ENCODE peak calls at places on chromosomes 3 and 15, in seven cellular contexts. G, J, C, R, F, H and K are unnamed samples.

GRCh38 chr15:52440414-52440813 is 88.3 kb downstream of the MYO5A start:
- DNase-seq in H (peak; percentile 53), F (no peak), R (no peak), G (no peak), C (no peak), J (no peak), K (no peak)

GRCh38 chr3:54188176-54188791 is 65.9 kb downstream of the CACNA2D3 start:
- DNase-seq in C (no peak), H (peak; percentile 19), J (no peak), F (peak; percentile 66), R (peak; percentile 84), G (no peak), K (no peak)

GRCh38 chr15:88256261-88257230 is at the start of gene NTRK3:
- DNase-seq in F (peak; percentile 38), J (no peak), R (peak; percentile 36), G (no peak), C (no peak), H (peak; percentile 24), K (no peak)

GRCh38 chr15:89360294-89360971 is 25.8 kb upstream of the POLG start:
- DNase-seq in R (no peak), C (no peak), H (no peak), G (no peak), J (no peak), F (no peak), K (no peak)

GRCh38 chr3:126013742-126014141 is 44.8 kb downstream of the ROPN1B start:
- DNase-seq in C (no peak), R (no peak), H (no peak), F (no peak), G (no peak), J (no peak), K (no peak)

GRCh38 chr3:13536832-13537231 is 12.1 kb upstream of the FBLN2 start:
- DNase-seq in C (no peak), H (no peak), G (no peak), F (no peak), R (peak; percentile 29), J (no peak), K (peak; percentile 48)

GRCh38 chr3:46405301-46406079 is 1.4 kb downstream of the CCR5AS start:
- DNase-seq in H (no peak), C (no peak), G (no peak), J (no peak), F (no peak), R (no peak), K (no peak)

GRCh38 chr3:58237940-58238681 is 519 bp downstream of the ABHD6 start:
- DNase-seq in J (no peak), F (peak; percentile 26), G (peak; percentile 45), C (peak; percentile 58), R (peak; percentile 23), H (peak; percentile 38), K (peak; percentile 85)

GRCh38 chr15:59115047-59115446 is 10.1 kb downstream of the CCNB2 start:
- DNase-seq in J (no peak), F (no peak), R (no peak), C (no peak), H (no peak), G (no peak), K (no peak)

GRCh38 chr3:10164546-10165393 is at the start of gene IRAK2:
- DNase-seq in C (peak; percentile 79), R (peak; percentile 61), F (peak; percentile 52), G (peak; percentile 76), H (peak; percentile 67), J (no peak), K (peak; percentile 90)

GRCh38 chr3:116299646-116300081 is 145.6 kb downstream of the LSAMP start:
- DNase-seq in R (no peak), C (no peak), J (no peak), F (no peak), G (no peak), H (no peak), K (no peak)

GRCh38 chr15:71295242-71296031 is 180.2 kb downstream of the THSD4 start:
- DNase-seq in C (no peak), G (no peak), R (peak; percentile 96), H (no peak), F (no peak), J (no peak), K (no peak)

GRCh38 chr15:85785887-85786777 is 8.6 kb downstream of the KLHL25 start:
- DNase-seq in H (no peak), R (no peak), J (peak; percentile 68), C (no peak), F (no peak), G (no peak), K (no peak)

GRCh38 chr3:168801792-168802191 is 706.1 kb upstream of the GOLIM4 start:
- DNase-seq in R (peak; percentile 73), C (no peak), J (no peak), H (no peak), G (no peak), F (no peak), K (no peak)

GRCh38 chr3:136266468-136266867 is 16.3 kb downstream of the PCCB start:
- DNase-seq in G (no peak), H (no peak), J (no peak), F (no peak), R (peak; percentile 22), C (no peak), K (no peak)

GRCh38 chr15:28123408-28124023 is 24.4 kb upstream of the OCA2 start:
- DNase-seq in F (peak; percentile 81), H (peak; percentile 49), G (no peak), C (peak; percentile 45), R (peak; percentile 77), J (peak; percentile 70), K (peak; percentile 86)

GRCh38 chr15:78327442-78327841 is 12.7 kb upstream of the CRABP1 start:
- DNase-seq in C (no peak), G (no peak), J (no peak), H (no peak), R (no peak), F (no peak), K (no peak)

GRCh38 chr3:27758083-27758482 is 36.0 kb upstream of the EOMES start:
- DNase-seq in C (no peak), G (no peak), F (no peak), J (no peak), H (peak; percentile 46), R (peak; percentile 74), K (peak; percentile 71)

GRCh38 chr3:128701342-128702212 is 24.4 kb upstream of the RAB7A start:
- DNase-seq in J (no peak), C (no peak), R (no peak), H (no peak), G (no peak), F (no peak), K (no peak)

GRCh38 chr15:56366211-56366610 is 985 bp downstream of the TEX9 start:
- DNase-seq in J (peak; percentile 8), R (no peak), C (no peak), G (no peak), H (no peak), F (no peak), K (no peak)

GRCh38 chr3:67832807-67833206 is 178.4 kb upstream of the SUCLG2 start:
- DNase-seq in F (no peak), J (no peak), C (no peak), R (no peak), G (no peak), H (no peak), K (no peak)

GRCh38 chr3:117019082-117019713 is 309.6 kb downstream of the TUSC7 start:
- DNase-seq in C (peak; percentile 24), H (peak; percentile 33), G (no peak), J (peak; percentile 57), F (peak; percentile 59), R (peak; percentile 75), K (no peak)

GRCh38 chr3:149382091-149382467 is 4.6 kb upstream of the TM4SF1 start:
- DNase-seq in G (no peak), H (no peak), R (peak; percentile 90), F (no peak), J (no peak), C (no peak), K (no peak)

GRCh38 chr15:69044899-69045298 is 30.4 kb downstream of the NOX5 start:
- DNase-seq in F (no peak), C (no peak), H (no peak), J (no peak), R (peak; percentile 77), G (no peak), K (no peak)

GRCh38 chr3:48367201-48367600 is 4.8 kb upstream of the FBXW12 start:
- DNase-seq in G (no peak), C (no peak), H (no peak), F (no peak), R (peak; percentile 1), J (peak; percentile 71), K (no peak)

GRCh38 chr3:28349397-28350000 is 875 bp upstream of the AZI2 start:
- DNase-seq in F (no peak), R (no peak), C (no peak), H (no peak), J (peak; percentile 58), G (no peak), K (no peak)

GRCh38 chr3:45618081-45618509 is 23.5 kb downstream of the LIMD1 start:
- DNase-seq in C (no peak), G (no peak), R (no peak), H (no peak), F (no peak), J (no peak), K (no peak)

GRCh38 chr3:35929158-35929557 is 289.8 kb downstream of the ARPP21 start:
- DNase-seq in C (no peak), R (peak; percentile 33), F (no peak), H (no peak), G (no peak), J (no peak), K (no peak)

GRCh38 chr3:157027861-157028745 is 131.8 kb downstream of the CCNL1 start:
- DNase-seq in J (no peak), H (no peak), C (no peak), G (no peak), R (no peak), F (no peak), K (no peak)

GRCh38 chr3:136018876-136019275 is 53.3 kb downstream of the PPP2R3A start:
- DNase-seq in J (no peak), F (no peak), R (no peak), H (no peak), C (no peak), G (no peak), K (no peak)

GRCh38 chr3:24318668-24319287 is 175.9 kb downstream of the THRB start:
- DNase-seq in C (no peak), F (no peak), R (peak; percentile 52), G (no peak), J (no peak), H (no peak), K (no peak)

GRCh38 chr15:71716990-71717389 is 93.4 kb upstream of the NR2E3 start:
- DNase-seq in R (peak; percentile 50), J (no peak), H (no peak), G (no peak), F (no peak), C (no peak), K (no peak)

GRCh38 chr3:14798231-14798630 is 20.5 kb upstream of the FGD5 start:
- DNase-seq in H (no peak), R (no peak), G (no peak), F (no peak), J (no peak), C (no peak), K (peak; percentile 41)

GRCh38 chr3:157128771-157129671 is 30.9 kb downstream of the CCNL1 start:
- DNase-seq in H (peak; percentile 70), G (peak; percentile 55), F (no peak), J (no peak), C (no peak), R (peak; percentile 78), K (no peak)

GRCh38 chr3:151439652-151440125 is 21.2 kb downstream of the IGSF10 start:
- DNase-seq in R (peak; percentile 88), J (peak; percentile 69), H (peak; percentile 5), F (peak; percentile 35), G (no peak), C (no peak), K (no peak)

GRCh38 chr3:154113609-154114008 is 7.6 kb upstream of the ARHGEF26 start:
- DNase-seq in H (no peak), R (no peak), C (no peak), F (no peak), J (no peak), G (no peak), K (no peak)

GRCh38 chr3:117473981-117474563 is 764.5 kb downstream of the TUSC7 start:
- DNase-seq in R (no peak), C (no peak), G (no peak), F (no peak), J (peak; percentile 20), H (no peak), K (no peak)